ENCODE peak calls at places on chromosomes 4 and X, in nine cellular contexts. F is HCT116, T is breast epithelium, X is GM23338, I is vagina, E is upper lobe of left lung, P is Panc1, Z is HL-60, B is HepG2. V is an unnamed sample.

GRCh38 chrX:105876658-105877057 is 54.3 kb downstream of the NRK start:
- DNase-seq in X (peak; percentile 50), I (no peak), F (peak; percentile 29), B (peak; percentile 3), P (no peak), T (no peak), E (no peak), Z (no peak), V (no peak)

GRCh38 chrX:146934256-146934655 is 119.7 kb upstream of the CXorf51A start:
- DNase-seq in Z (no peak), F (no peak), X (no peak), E (no peak), P (no peak), B (no peak), T (no peak), I (no peak), V (no peak)

GRCh38 chr4:131613824-131614216 is 1535.3 kb upstream of the PCDH10 start:
- DNase-seq in X (no peak), E (no peak), I (no peak), B (no peak), T (no peak), F (no peak), P (no peak), Z (no peak), V (no peak)

GRCh38 chr4:151950993-151951726 is 190.4 kb upstream of the GATB start:
- DNase-seq in X (no peak), B (no peak), E (no peak), P (no peak), I (no peak), F (no peak), T (no peak), Z (no peak), V (no peak)

GRCh38 chrX:107731831-107732502 is 43.6 kb downstream of the TSC22D3 start:
- DNase-seq in B (no peak), E (no peak), P (no peak), T (peak; percentile 76), X (peak; percentile 42), F (peak; percentile 42), Z (no peak), I (no peak), V (peak; percentile 68)

GRCh38 chr4:85734446-85734845 is 259.5 kb downstream of the ARHGAP24 start:
- DNase-seq in X (no peak), I (no peak), F (peak; percentile 74), B (no peak), Z (no peak), P (no peak), E (no peak), T (no peak), V (no peak)

GRCh38 chr4:159097785-159098184 is 5.1 kb upstream of the RAPGEF2 start:
- DNase-seq in E (no peak), X (peak; percentile 59), P (no peak), T (no peak), F (no peak), B (no peak), I (no peak), Z (no peak), V (no peak)

GRCh38 chrX:153578200-153578835 is 20.6 kb downstream of the CCNQ start:
- DNase-seq in Z (no peak), B (no peak), X (peak; percentile 56), E (no peak), T (no peak), F (no peak), P (no peak), I (no peak), V (no peak)

GRCh38 chr4:17324431-17324830 is 187.5 kb downstream of the QDPR start:
- DNase-seq in P (no peak), I (no peak), T (no peak), Z (peak; percentile 18), E (no peak), F (peak; percentile 29), B (peak; percentile 12), X (peak; percentile 81), V (no peak)

GRCh38 chr4:56215901-56216300 is 171.4 kb downstream of the AASDH start:
- DNase-seq in X (peak; percentile 43), F (peak; percentile 33), B (no peak), I (no peak), Z (no peak), P (no peak), T (no peak), E (no peak), V (no peak)

GRCh38 chr4:1523907-1524636 is 117.8 kb upstream of the NKX1-1 start:
- DNase-seq in Z (no peak), B (no peak), T (no peak), X (no peak), E (peak; percentile 89), F (no peak), P (no peak), I (no peak), V (no peak)

GRCh38 chrX:87728024-87728423 is 210.4 kb downstream of the KLHL4 start:
- DNase-seq in F (no peak), X (no peak), P (no peak), B (no peak), Z (no peak), E (peak; percentile 6), I (no peak), T (no peak), V (no peak)

GRCh38 chr4:20299515-20299914 is 47.8 kb downstream of the SLIT2 start:
- DNase-seq in I (no peak), X (peak; percentile 51), E (no peak), F (peak; percentile 13), T (no peak), B (peak; percentile 7), P (no peak), Z (no peak), V (no peak)

GRCh38 chr4:16225139-16225538 is 1.1 kb downstream of the TAPT1 start:
- DNase-seq in T (no peak), F (no peak), I (no peak), B (no peak), E (no peak), X (no peak), Z (no peak), P (no peak), V (no peak)

GRCh38 chrX:50747471-50747900 is 66.5 kb downstream of the SHROOM4 start:
- DNase-seq in Z (peak; percentile 2), X (peak; percentile 49), I (no peak), P (peak; percentile 15), T (no peak), B (peak; percentile 3), E (no peak), F (no peak), V (no peak)

GRCh38 chrX:106177106-106177981 is 9.2 kb downstream of the PWWP3B start:
- DNase-seq in B (no peak), T (no peak), E (peak; percentile 10), F (no peak), X (peak; percentile 85), P (no peak), Z (no peak), I (no peak), V (peak; percentile 4)

DNA sequence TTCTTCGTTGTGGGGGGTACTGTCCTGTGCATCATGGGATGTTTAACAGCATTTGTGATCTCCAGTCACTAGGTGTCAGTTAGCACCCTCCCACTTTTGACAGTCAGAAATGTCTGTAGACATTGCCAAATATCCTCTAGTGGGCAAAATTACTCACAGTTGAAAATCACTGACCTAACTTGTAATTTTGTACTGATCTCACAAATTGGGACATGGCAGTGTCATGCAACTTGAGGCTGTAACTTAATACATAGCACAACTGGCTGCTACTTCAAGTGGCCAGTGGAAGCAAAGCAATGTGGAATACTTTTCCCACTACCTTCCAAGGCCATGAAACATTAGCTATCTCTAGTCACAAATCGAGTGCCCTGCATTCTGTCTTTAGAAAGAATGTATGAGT is 23.2 kb upstream of the TSPAN7 start:
- DNase-seq in E (no peak), F (no peak), B (no peak), X (no peak), T (no peak), Z (no peak), I (no peak), P (no peak), V (no peak)
- H3K27ac ChIP-seq in E (no peak overlapping the region), F (no peak overlapping the region), B (no peak overlapping the region), X (no peak overlapping the region), T (no peak overlapping the region), Z (no peak overlapping the region), I (no peak overlapping the region), P (no peak overlapping the region), V (no peak overlapping the region)

DNA sequence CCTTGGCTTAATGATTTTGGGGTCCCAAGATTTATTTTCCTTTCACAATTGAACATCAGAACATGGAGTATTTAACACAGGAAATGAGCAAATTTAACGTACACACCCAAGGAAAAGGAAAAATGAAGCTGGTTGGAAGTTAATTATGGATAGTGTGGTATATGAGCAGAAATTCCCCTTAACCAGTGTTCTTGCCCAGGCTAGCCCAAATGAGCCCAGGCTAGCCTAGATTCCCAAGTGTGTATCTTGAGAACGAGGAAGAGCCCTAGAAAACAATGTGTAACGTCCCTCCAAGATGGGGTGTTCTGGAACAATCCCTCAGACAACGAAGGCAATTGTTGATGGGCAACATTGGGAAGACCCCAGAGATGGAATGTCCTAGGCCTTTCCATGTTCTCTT is 33.7 kb downstream of the XG start:
- DNase-seq in F (no peak), Z (no peak), E (no peak), T (no peak), I (no peak), X (no peak), B (no peak), P (no peak), V (no peak)
- TF ChIP-seq POLR2AphosphoS5 in F (no peak), Z (no peak), E (no peak), T (no peak), I (no peak), X (no peak), B (no peak), P (no peak), V (no peak)

GRCh38 chr4:156109943-156110925 is 156.6 kb upstream of the CTSO start:
- DNase-seq in I (no peak), E (no peak), X (peak; percentile 72), B (no peak), P (no peak), T (no peak), F (no peak), Z (peak; percentile 67), V (peak; percentile 29)
- TF ChIP-seq CTCF in I (no peak), E (no peak), X (peak; percentile 68), B (no peak), P (no peak), T (no peak), F (no peak), Z (no peak), V (no peak)

GRCh38 chr4:24234288-24234848 is 344.5 kb upstream of the PPARGC1A start:
- DNase-seq in T (no peak), Z (no peak), F (no peak), P (no peak), E (no peak), I (no peak), B (no peak), X (no peak), V (no peak)

GRCh38 chr4:24230955-24231354 is 341.1 kb upstream of the PPARGC1A start:
- DNase-seq in X (no peak), Z (no peak), E (no peak), T (no peak), B (no peak), I (no peak), P (no peak), F (no peak), V (no peak)

GRCh38 chr4:24237709-24238108 is 346.6 kb downstream of the DHX15 start:
- DNase-seq in X (no peak), I (no peak), B (no peak), T (no peak), P (no peak), F (no peak), E (no peak), Z (no peak), V (no peak)

GRCh38 chr4:24236532-24236931 is 346.7 kb upstream of the PPARGC1A start:
- DNase-seq in P (no peak), T (no peak), E (no peak), B (no peak), X (no peak), I (no peak), F (no peak), Z (no peak), V (no peak)

GRCh38 chr4:24235609-24236008 is 345.8 kb upstream of the PPARGC1A start:
- DNase-seq in X (no peak), T (no peak), Z (no peak), B (no peak), E (no peak), F (no peak), I (no peak), P (no peak), V (no peak)
- H3K27ac ChIP-seq in X (no peak overlapping the region), T (no peak overlapping the region), Z (no peak overlapping the region), B (no peak overlapping the region), E (no peak overlapping the region), F (no peak overlapping the region), I (no peak overlapping the region), P (no peak overlapping the region), V (no peak overlapping the region)